ENCODE peak calls at places on chromosome 19, in four cellular contexts. Z, G, J and X are unnamed samples.

GRCh38 chr19:29539131-29539530 is 13.3 kb downstream of the VSTM2B start:
- DNase-seq in Z (no peak), G (no peak), J (no peak), X (no peak)

GRCh38 chr19:48654299-48655059 is 8.5 kb upstream of the CA11 start:
- DNase-seq in Z (no peak), G (no peak), J (no peak), X (no peak)

GRCh38 chr19:10339380-10339960 is at the start of gene ICAM3:
- DNase-seq in Z (peak; percentile 68), G (no peak), J (no peak), X (no peak)

GRCh38 chr19:18098891-18099622 is 1.5 kb downstream of the MAST3 start:
- DNase-seq in Z (peak; percentile 85), G (no peak), J (no peak), X (no peak)

GRCh38 chr19:784541-784940 is 12.7 kb upstream of the PTBP1 start:
- DNase-seq in Z (no peak), G (no peak), J (no peak), X (no peak)

GRCh38 chr19:412356-413355 is 3.7 kb upstream of the C2CD4C start:
- DNase-seq in Z (no peak), G (no peak), J (no peak), X (no peak)

GRCh38 chr19:51131780-51132680 is 7.3 kb downstream of the SIGLEC9 start:
- DNase-seq in Z (no peak), G (no peak), J (no peak), X (no peak)

GRCh38 chr19:30373593-30373992 is 1.4 kb downstream of the ZNF536 start:
- DNase-seq in Z (no peak), G (no peak), J (no peak), X (no peak)

GRCh38 chr19:40279761-40280607 is 5.2 kb downstream of the AKT2 start:
- DNase-seq in Z (no peak), G (no peak), J (no peak), X (no peak)

GRCh38 chr19:7461841-7462629 is 26.8 kb downstream of the PEX11G start:
- DNase-seq in Z (no peak), G (no peak), J (no peak), X (no peak)
- TF ChIP-seq CTCF in Z (no peak), G (peak; percentile 6), J (no peak), X (no peak)

GRCh38 chr19:46076031-46076880 is 35.5 kb upstream of the IGFL4 start:
- DNase-seq in Z (no peak), G (no peak), J (no peak), X (no peak)

GRCh38 chr19:46076951-46077814 is 36.4 kb upstream of the IGFL4 start:
- DNase-seq in Z (peak; percentile 75), G (peak; percentile 62), J (no peak), X (peak; percentile 89)

GRCh38 chr19:46080561-46080960 is 39.8 kb upstream of the IGFL4 start:
- DNase-seq in Z (no peak), G (no peak), J (no peak), X (peak; percentile 79)

GRCh38 chr19:46081928-46082727 is 41.3 kb upstream of the IGFL4 start:
- DNase-seq in Z (peak; percentile 63), G (peak; percentile 55), J (no peak), X (peak; percentile 79)

DNA sequence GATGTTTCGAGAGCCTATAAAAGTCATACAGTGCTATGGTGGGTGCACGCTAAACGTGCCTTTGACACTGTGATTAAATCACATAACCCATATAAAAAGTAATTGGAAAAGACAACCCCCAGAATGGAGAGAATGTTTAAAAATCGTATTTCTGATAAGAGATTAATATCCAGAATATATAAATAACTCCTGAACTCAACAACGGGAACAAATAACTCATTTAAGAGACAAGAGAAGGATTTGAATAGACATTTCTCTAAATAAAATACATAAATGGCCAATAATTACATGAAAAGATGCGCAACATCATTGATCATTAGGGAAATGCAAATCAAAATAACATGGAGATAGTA is 37.0 kb upstream of the IGFL4 start:
- DNase-seq in Z (no peak), G (no peak), J (no peak), X (no peak)
- TF ChIP-seq CTCF in Z (no peak), G (no peak), J (no peak), X (no peak)

DNA sequence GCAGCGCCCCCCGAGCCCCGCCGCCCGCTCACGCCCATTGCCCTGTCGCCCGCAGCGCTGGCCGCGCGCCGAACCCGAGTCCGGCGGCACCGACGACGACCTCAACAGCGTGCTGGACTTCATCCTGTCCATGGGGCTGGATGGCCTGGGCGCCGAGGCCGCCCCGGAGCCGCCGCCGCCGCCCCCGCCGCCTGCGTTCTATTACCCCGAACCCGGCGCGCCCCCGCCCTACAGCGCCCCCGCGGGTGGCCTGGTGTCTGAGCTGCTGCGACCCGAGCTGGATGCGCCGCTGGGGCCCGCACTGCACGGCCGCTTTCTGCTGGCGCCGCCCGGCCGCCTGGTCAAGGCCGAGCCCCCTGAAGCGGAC is 518 bp downstream of the KLF2 start:
- DNase-seq in Z (peak; percentile 66), G (no peak), J (peak; percentile 66), X (no peak)
- TF ChIP-seq CTCF in Z (peak; percentile 25), G (no peak), J (peak; percentile 10), X (no peak)

DNA sequence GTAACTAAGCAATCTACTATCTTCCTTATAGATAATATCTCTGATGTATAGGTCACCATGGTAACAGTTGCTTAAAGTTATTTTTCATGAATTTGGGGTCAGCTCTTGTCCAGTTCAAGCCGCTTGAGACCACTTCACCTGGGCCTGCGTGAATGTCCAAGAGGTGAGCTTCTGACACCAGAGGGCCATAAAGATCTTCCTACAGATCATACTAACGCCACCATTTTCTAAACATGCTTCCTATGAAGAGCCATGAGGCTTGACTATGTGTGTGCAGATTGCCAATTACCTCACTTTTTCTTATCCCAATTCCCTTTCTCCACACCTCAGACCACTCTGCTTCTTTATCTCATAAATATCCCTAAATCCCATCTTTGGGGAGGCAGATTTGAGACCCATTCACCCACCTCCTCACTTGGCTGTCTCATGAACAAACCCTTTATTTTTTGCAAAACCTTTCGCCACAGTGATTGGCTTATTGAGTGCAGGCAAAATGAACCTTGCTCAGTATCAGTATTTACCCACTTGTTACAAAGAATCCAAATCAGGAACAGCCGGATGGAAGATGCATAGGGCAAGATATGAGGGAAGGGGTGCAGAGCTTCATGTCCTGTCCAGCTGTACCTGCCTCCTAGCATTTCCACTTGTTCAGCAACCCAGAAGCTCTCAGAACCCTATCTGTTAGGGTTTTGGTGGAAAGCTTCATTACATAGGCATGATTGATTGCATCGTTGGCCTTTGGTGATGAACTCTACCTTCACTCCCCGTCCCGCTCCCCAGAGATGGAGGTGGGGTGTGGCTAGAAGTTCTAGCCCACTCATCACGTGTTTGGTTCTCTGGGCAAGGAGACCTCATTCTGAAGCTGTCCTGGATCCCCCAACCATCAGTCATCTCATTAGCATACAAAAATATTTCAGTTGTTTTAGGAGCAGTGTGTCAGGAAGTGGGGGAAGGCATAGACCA is 34.2 kb downstream of the FAM187B start:
- DNase-seq in Z (no peak), G (no peak), J (no peak), X (no peak)
- TF ChIP-seq CTCF in Z (peak; percentile 17), G (no peak), J (no peak), X (no peak)

GRCh38 chr19:35327642-35328041 is 1.3 kb upstream of the CD22 start:
- DNase-seq in Z (no peak), G (no peak), J (no peak), X (peak; percentile 16)
- TF ChIP-seq CTCF in Z (peak; percentile 54), G (no peak), J (no peak), X (no peak)

GRCh38 chr19:8322638-8322997 is 1.3 kb downstream of the RPS28 start:
- DNase-seq in Z (no peak), G (no peak), J (no peak), X (no peak)

GRCh38 chr19:8325454-8325853 is 4.2 kb downstream of the RPS28 start:
- DNase-seq in Z (no peak), G (no peak), J (no peak), X (no peak)

GRCh38 chr19:8321760-8322637 is 703 bp downstream of the RPS28 start:
- DNase-seq in Z (no peak), G (no peak), J (no peak), X (no peak)

GRCh38 chr19:8323781-8324185 is 2.5 kb downstream of the RPS28 start:
- DNase-seq in Z (no peak), G (no peak), J (no peak), X (no peak)

GRCh38 chr19:8324186-8325050 is 3.1 kb downstream of the RPS28 start:
- DNase-seq in Z (no peak), G (no peak), J (no peak), X (peak; percentile 58)
- TF ChIP-seq CTCF in Z (peak; percentile 2), G (no peak), J (no peak), X (no peak)